ENCODE peak calls at places on chromosome 16, in four cellular contexts. G is IMR-90, Q is fibroblast of pulmonary artery, U is heart right ventricle. M is an unnamed sample.

GRCh38 chr16:77574867-77575619 is 140.2 kb upstream of the ADAMTS18 start:
- DNase-seq in G (no peak), Q (peak; percentile 66), U (peak; percentile 64), M (no peak)

GRCh38 chr16:53754938-53755910 is 51.3 kb downstream of the FTO start:
- DNase-seq in U (no peak), G (peak; percentile 60), Q (peak; percentile 71), M (no peak)

GRCh38 chr16:24367186-24367585 is 111.1 kb downstream of the CACNG3 start:
- DNase-seq in G (no peak), U (no peak), Q (no peak), M (no peak)

GRCh38 chr16:31022574-31023251 is 10.6 kb upstream of the STX4 start:
- DNase-seq in U (no peak), Q (no peak), G (no peak), M (no peak)

GRCh38 chr16:85673529-85674417 is 15.0 kb downstream of the GINS2 start:
- DNase-seq in Q (peak; percentile 78), G (peak; percentile 75), U (peak; percentile 70), M (peak; percentile 40)

GRCh38 chr16:2230376-2230775 is 5.9 kb upstream of the DNASE1L2 start:
- DNase-seq in U (no peak), Q (no peak), G (no peak), M (no peak)

GRCh38 chr16:66366433-66367299 is at the start of gene CDH5:
- DNase-seq in G (no peak), Q (peak; percentile 89), U (peak; percentile 87), M (no peak)

GRCh38 chr16:10128397-10129258 is 53.6 kb downstream of the GRIN2A start:
- DNase-seq in Q (no peak), U (no peak), G (no peak), M (no peak)

GRCh38 chr16:65548470-65548869 is 426.6 kb upstream of the CDH11 start:
- DNase-seq in G (peak; percentile 13), Q (peak; percentile 27), U (no peak), M (peak; percentile 19)

GRCh38 chr16:75379911-75380847 is 53.1 kb downstream of the CFDP1 start:
- DNase-seq in G (no peak), U (no peak), Q (no peak), M (no peak)

GRCh38 chr16:82699262-82699661 is 72.5 kb downstream of the CDH13 start:
- DNase-seq in G (no peak), Q (no peak), U (no peak), M (no peak)

GRCh38 chr16:56269276-56269675 is 78.0 kb downstream of the GNAO1 start:
- DNase-seq in G (no peak), U (no peak), Q (peak; percentile 1), M (no peak)

GRCh38 chr16:56268799-56269198 is 77.5 kb downstream of the GNAO1 start:
- DNase-seq in G (no peak), U (no peak), Q (no peak), M (no peak)

GRCh38 chr16:56267888-56268287 is 76.6 kb downstream of the GNAO1 start:
- DNase-seq in G (no peak), Q (no peak), U (no peak), M (no peak)

GRCh38 chr16:56270828-56271227 is 79.5 kb downstream of the GNAO1 start:
- DNase-seq in Q (no peak), G (no peak), U (no peak), M (no peak)

GRCh38 chr16:56269824-56270684 is 78.8 kb downstream of the GNAO1 start:
- DNase-seq in Q (peak; percentile 63), G (peak; percentile 86), U (peak; percentile 38), M (peak; percentile 80)
- TF ChIP-seq CTCF in Q (peak; percentile 38), G (peak; percentile 52), U (peak; percentile 30), M (peak; percentile 58)

DNA sequence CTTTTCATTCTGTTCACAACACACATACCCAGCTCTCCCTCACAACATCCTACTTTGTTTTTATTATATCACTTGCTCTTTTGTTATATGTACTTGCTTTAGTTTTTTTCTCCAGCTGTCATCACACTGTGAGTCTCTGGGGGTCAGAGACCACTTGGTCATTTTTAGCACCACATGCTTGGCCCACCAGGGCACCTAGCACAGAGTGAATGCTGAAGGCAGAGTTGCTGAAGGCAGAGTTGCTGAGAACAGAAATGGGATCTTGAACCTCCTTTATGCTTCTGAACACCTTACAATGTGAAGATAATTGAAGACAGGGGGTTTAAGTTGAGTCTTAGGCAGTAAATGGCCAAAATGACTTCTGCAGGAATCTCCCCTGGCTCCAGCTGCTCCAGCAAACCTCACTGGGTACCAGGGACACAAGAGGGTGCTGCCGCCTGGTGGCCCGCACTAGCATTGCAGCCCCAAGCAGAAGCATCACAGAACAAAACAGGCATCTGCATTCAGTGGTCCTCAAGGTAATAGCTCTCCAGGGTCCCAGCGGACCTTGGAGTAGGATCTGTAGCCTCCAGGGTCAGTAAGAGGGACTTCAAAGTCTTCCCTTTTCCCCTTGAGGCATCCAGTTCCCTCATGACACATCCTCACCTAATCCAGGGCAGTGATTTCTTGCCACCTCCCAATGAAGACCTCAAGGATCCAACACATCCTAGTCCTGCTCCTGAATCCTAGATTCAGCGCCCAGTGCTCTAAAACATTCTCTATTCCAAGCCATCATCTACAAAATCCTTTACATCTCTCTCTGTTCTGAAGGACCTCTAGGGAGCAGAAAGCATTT is 1972.6 kb downstream of the TP53TG3F start:
- DNase-seq in Q (no peak), G (no peak), U (no peak), M (no peak)
- TF ChIP-seq CTCF in Q (peak; percentile 40), G (no peak), U (peak; percentile 67), M (peak; percentile 76)

GRCh38 chr16:88924834-88925539 is 52.0 kb downstream of the CBFA2T3 start:
- DNase-seq in Q (peak; percentile 81), U (no peak), G (peak; percentile 73), M (peak; percentile 52)
- TF ChIP-seq CTCF in Q (peak; percentile 46), U (peak; percentile 46), G (peak; percentile 58), M (peak; percentile 50)

DNA sequence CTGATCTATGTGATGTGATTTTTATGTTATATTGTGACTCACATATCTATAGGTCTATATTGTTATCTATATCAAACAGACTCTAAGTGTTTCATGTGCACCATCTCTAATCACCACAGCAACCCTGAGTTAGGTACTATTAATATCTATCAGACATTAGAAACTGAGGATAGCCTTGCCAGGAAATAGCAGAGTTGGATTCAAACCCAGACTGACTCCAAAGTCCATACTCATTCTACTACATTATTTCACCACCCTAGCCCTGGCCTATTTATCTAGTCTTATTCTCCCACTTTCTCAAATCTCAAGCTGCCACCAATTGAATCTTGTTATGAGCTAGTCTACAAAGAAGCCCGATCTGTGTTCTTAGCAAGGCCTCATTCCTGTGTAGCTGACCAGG is 65.4 kb upstream of the GNAO1 start:
- DNase-seq in U (no peak), Q (no peak), G (no peak), M (no peak)
- TF ChIP-seq CTCF in U (no peak), Q (no peak), G (no peak), M (no peak)

DNA sequence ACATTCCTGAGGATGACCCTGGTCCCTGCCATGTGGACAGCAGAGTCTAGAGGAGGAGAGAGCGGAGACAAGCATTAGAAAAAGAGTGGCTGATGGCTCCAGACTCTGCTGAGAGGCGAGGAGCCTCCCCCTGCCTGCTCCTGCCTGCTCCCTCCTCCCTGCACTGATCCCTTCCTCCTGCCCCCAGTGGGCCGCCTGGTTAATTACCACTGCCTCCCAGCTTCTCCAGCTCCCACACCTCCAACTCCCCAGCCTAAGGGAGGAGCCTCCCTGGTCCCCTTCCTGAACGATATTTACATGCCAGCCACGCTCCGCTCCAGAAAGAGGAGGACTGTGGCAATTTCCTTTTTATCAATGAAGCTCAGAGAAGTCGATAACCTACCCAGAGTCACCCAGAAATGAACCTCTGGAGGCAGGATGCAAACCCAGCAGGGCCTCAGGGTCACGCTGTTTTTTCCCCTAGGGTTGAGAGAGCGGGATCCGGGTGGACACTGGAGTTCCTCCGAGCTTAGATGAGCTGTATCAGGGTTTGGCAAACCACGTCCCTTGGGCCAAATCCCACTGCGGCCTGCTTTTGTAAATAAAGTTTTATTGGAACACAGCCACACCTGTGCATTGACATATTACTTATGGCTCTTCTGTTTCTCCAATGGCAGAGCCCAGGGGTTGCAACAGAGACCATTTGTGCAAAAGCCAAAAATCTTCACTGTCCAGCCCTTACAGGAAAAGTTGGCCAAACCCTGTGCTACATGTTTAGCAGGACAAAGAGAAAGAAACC is 27.1 kb upstream of the JPH3 start:
- DNase-seq in Q (no peak), G (no peak), U (no peak), M (no peak)
- TF ChIP-seq CTCF in Q (peak; percentile 19), G (no peak), U (no peak), M (peak; percentile 5)

GRCh38 chr16:23182206-23182674 is 305 bp upstream of the SCNN1G start:
- DNase-seq in U (peak; percentile 63), G (peak; percentile 25), Q (peak; percentile 57), M (peak; percentile 13)
- TF ChIP-seq CTCF in U (peak; percentile 94), G (peak; percentile 86), Q (peak; percentile 34), M (peak; percentile 87)

DNA sequence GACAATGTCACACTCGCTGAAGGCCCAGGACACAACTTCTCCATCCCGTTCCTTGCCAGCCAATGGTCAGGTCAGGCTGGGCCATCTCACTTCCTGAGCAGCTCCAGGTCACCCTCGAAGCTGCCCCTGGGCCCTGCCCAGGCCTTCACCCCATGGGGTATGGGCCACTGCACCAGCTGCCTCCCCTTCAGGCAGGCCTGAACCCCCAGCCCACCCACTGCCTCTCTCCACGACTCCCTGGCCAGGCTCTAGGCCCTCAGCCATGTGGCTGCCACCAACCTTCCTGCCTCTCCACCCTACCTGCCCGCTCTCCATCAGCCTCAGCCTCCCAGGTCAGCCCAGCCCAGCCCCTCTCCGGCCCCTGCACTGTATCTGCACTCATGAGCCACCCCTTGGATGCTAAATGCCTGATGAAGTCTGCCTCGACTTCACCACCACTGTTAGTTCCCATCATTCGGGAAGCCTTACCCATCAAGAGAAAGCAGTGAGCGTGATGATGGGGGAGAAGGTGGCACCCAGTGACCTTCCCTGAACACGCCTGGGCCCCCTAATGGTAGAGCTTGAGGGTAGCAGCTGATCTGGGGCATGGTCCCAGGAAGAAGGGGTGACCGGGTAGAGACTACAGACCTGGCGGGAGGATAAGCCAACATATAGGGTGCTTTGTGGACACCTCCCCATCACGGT is 30.9 kb upstream of the C16orf95 start:
- DNase-seq in Q (no peak), G (no peak), U (no peak), M (no peak)
- TF ChIP-seq CTCF in Q (no peak), G (no peak), U (no peak), M (peak; percentile 27)

GRCh38 chr16:50781043-50781442 is 39.2 kb downstream of the CYLD start:
- DNase-seq in Q (no peak), U (no peak), G (peak; percentile 8), M (no peak)
- TF ChIP-seq CTCF in Q (peak; percentile 13), U (no peak), G (peak; percentile 20), M (peak; percentile 42)